ENCODE peak calls at places on chromosomes 12 and 14, in six cellular contexts. J is transverse colon; D is IMR-90; I is A549; Y is effector memory CD4-positive, alpha-beta T cell; X is GM23338. G is an unnamed sample.

GRCh38 chr14:105863296-105864108 is 337.1 kb downstream of the TMEM121 start:
- DNase-seq in J (peak; percentile 7), D (no peak), I (no peak), Y (no peak), X (no peak), G (peak; percentile 54)

GRCh38 chr14:21703357-21704339 is 30.0 kb upstream of the OR4E1 start:
- DNase-seq in J (no peak), D (no peak), I (no peak), Y (no peak), X (no peak), G (no peak)

GRCh38 chr12:122724641-122725243 is 5.9 kb downstream of the HCAR1 start:
- DNase-seq in J (no peak), D (no peak), I (no peak), Y (no peak), X (no peak), G (no peak)

GRCh38 chr14:95320076-95320895 is 578 bp upstream of the CLMN start:
- DNase-seq in J (no peak), D (no peak), I (no peak), Y (no peak), X (peak; percentile 69), G (no peak)

GRCh38 chr12:39272934-39273770 is 169.8 kb downstream of the KIF21A start:
- DNase-seq in J (peak; percentile 20), D (peak; percentile 3), I (peak; percentile 48), Y (no peak), X (peak; percentile 70), G (no peak)

GRCh38 chr12:65156366-65156831 is 13.0 kb upstream of the LEMD3 start:
- DNase-seq in J (no peak), D (peak; percentile 5), I (no peak), Y (no peak), X (no peak), G (no peak)

GRCh38 chr14:83483063-83483462 is 1949.4 kb upstream of the SEL1L start:
- DNase-seq in J (no peak), D (peak; percentile 79), I (no peak), Y (no peak), X (no peak), G (no peak)

GRCh38 chr12:93541578-93542217 is 30.8 kb upstream of the SOCS2 start:
- DNase-seq in J (no peak), D (no peak), I (no peak), Y (no peak), X (no peak), G (no peak)

GRCh38 chr12:44503329-44503728 is 372.8 kb downstream of the NELL2 start:
- DNase-seq in J (no peak), D (no peak), I (no peak), Y (no peak), X (no peak), G (no peak)

GRCh38 chr12:8899835-8900234 is 14.5 kb upstream of the PHC1 start:
- DNase-seq in J (no peak), D (no peak), I (no peak), Y (no peak), X (no peak), G (no peak)

GRCh38 chr12:8894378-8894777 is 19.9 kb upstream of the PHC1 start:
- DNase-seq in J (no peak), D (no peak), I (no peak), Y (no peak), X (no peak), G (no peak)

GRCh38 chr12:8890313-8891084 is 23.8 kb upstream of the PHC1 start:
- DNase-seq in J (peak; percentile 49), D (peak; percentile 22), I (peak; percentile 51), Y (peak; percentile 9), X (peak; percentile 82), G (peak; percentile 42)

DNA sequence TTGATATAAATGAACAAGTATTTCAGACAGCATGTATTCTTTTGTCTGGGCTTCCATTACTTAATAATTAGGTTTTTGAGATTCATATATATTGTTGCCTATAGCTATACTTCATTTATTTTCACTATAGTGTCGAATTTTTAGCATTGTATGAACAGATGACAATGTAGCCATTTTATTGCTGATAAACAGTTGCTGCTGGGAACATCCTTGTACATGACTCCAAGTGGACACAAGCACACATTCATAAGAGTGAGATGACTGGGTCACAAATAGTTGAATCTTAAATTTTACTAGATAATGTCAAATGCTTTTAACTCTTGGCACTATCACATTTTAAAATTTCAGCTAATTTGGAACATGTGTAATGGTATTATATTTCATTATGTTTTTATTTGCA is 19.3 kb upstream of the PHC1 start:
- DNase-seq in J (no peak), D (no peak), I (no peak), Y (no peak), X (no peak), G (no peak)
- H3K4me3 ChIP-seq in J (no peak overlapping the region), D (no peak overlapping the region), I (no peak overlapping the region), Y (no peak overlapping the region), X (no peak overlapping the region), G (no peak overlapping the region)

DNA sequence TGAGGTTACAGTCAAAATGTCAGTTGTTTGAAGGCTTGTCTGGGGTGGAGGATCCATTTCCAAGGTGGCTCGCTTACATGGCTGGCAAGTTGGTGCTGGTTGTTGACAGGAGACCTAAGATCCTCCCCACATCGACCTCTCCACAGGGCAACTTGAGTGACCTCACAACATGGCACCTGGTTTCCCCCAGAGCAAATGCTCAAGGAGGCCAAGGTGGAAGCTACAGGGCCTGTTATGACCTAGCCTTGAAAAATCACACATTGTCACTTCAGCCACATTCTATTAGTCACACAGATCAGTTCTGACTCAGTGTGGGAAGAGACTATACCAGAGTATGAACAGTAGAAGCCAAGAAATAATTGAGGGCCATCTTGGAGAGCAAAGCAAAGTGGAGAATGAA is 11.3 kb upstream of the GNG2 start:
- DNase-seq in J (no peak), D (peak; percentile 51), I (no peak), Y (no peak), X (no peak), G (no peak)
- H3K4me1 ChIP-seq in J (no peaks in the 10 kb centered on the region), D (peaks cover 9% of the 10 kb centered on the region), I (peaks cover 7% of the 10 kb centered on the region), Y (peaks cover 21% of the 10 kb centered on the region), X (peaks cover 24% of the 10 kb centered on the region), G (no peaks in the 10 kb centered on the region)

GRCh38 chr14:68890173-68890931 is 88.8 kb downstream of the ACTN1 start:
- DNase-seq in J (no peak), D (no peak), I (no peak), Y (no peak), X (no peak), G (peak; percentile 64)
- H3K27ac ChIP-seq in J (peak overlapping the region; percentile 31), D (no peak overlapping the region), I (peak overlapping the region; percentile 19), Y (no peak overlapping the region), X (no peak overlapping the region), G (peak overlapping the region; percentile 100)

DNA sequence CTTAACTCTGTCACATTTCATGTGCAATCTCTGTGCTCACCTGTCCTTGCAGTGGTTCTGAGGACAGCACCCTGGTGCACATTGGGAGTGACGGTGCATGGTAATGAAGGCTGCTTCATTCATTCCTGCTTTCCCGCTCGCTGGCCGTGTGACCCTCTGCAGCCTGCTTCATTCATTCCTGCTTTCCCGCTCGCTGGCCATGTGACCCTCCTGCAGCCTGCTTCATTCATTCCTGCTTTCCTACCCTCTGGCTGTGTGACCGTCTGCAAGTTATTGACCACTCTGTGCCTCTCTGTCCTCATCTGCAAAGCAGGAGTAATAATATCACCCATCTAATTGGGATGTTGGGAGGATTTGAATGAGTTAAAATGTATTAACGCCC is 189.1 kb upstream of the TMEM132C start:
- DNase-seq in J (no peak), D (no peak), I (no peak), Y (no peak), X (no peak), G (no peak)
- H3K4me3 ChIP-seq in J (no peak overlapping the region), D (no peak overlapping the region), I (no peak overlapping the region), Y (no peak overlapping the region), X (no peak overlapping the region), G (no peak overlapping the region)

GRCh38 chr14:24940213-24940783 is 109.6 kb downstream of the STXBP6 start:
- DNase-seq in J (no peak), D (no peak), I (no peak), Y (no peak), X (no peak), G (no peak)

GRCh38 chr14:24938593-24938992 is 111.4 kb downstream of the STXBP6 start:
- DNase-seq in J (no peak), D (peak; percentile 31), I (no peak), Y (no peak), X (peak; percentile 16), G (no peak)

GRCh38 chr14:24944800-24945199 is 105.1 kb downstream of the STXBP6 start:
- DNase-seq in J (no peak), D (no peak), I (no peak), Y (no peak), X (no peak), G (no peak)

GRCh38 chr14:24941719-24942118 is 108.2 kb downstream of the STXBP6 start:
- DNase-seq in J (peak; percentile 68), D (no peak), I (no peak), Y (no peak), X (peak; percentile 33), G (no peak)

GRCh38 chr14:24943024-24943423 is 106.9 kb downstream of the STXBP6 start:
- DNase-seq in J (peak; percentile 17), D (no peak), I (no peak), Y (no peak), X (peak; percentile 91), G (peak; percentile 49)
- H3K4me1 ChIP-seq in J (no peaks in the 10 kb centered on the region), D (peaks cover 4% of the 10 kb centered on the region), I (no peaks in the 10 kb centered on the region), Y (no peaks in the 10 kb centered on the region), X (peaks cover 32% of the 10 kb centered on the region), G (no peaks in the 10 kb centered on the region)